ENCODE peak calls at places on chromosomes 7 and 10, in four cellular contexts. V, A, P and N are unnamed samples.

GRCh38 chr7:78020131-78020873 is 221.7 kb downstream of the PHTF2 start:
- DNase-seq in A (no peak), P (peak), V (peak), N (peak)

GRCh38 chr10:101575580-101576228 is 12.4 kb downstream of the POLL start:
- DNase-seq in P (no peak), V (no peak), A (no peak), N (no peak)

GRCh38 chr7:116284390-116284789 is 74.1 kb downstream of the TES start:
- DNase-seq in A (no peak), P (no peak), V (no peak), N (no peak)

GRCh38 chr7:123367508-123368122 is 166.8 kb downstream of the IQUB start:
- DNase-seq in P (peak), A (no peak), V (peak), N (no peak)

GRCh38 chr7:157279973-157280841 is 56.6 kb upstream of the DNAJB6 start:
- DNase-seq in A (no peak), P (no peak), V (no peak), N (no peak)

GRCh38 chr7:1455241-1455939 is 3.9 kb downstream of the MICALL2 start:
- DNase-seq in P (no peak), V (no peak), A (no peak), N (no peak)

GRCh38 chr7:141978351-141978750 is 4.8 kb upstream of the TAS2R38 start:
- DNase-seq in V (no peak), P (no peak), A (no peak), N (no peak)

GRCh38 chr7:55160539-55160938 is 141.7 kb downstream of the EGFR start:
- DNase-seq in V (no peak), A (no peak), P (no peak), N (no peak)

GRCh38 chr7:130363156-130363847 is 17.0 kb upstream of the CPA1 start:
- DNase-seq in V (no peak), A (no peak), P (no peak), N (no peak)

GRCh38 chr10:107546986-107547385 is 382.5 kb upstream of the SORCS1 start:
- DNase-seq in P (peak), V (no peak), A (no peak), N (no peak)

GRCh38 chr7:127619681-127620405 is 1.9 kb upstream of the PAX4 start:
- DNase-seq in P (no peak), A (no peak), V (no peak), N (no peak)

GRCh38 chr7:80210400-80210799 is 75.8 kb downstream of the GNAI1 start:
- DNase-seq in V (peak), A (no peak), P (no peak), N (no peak)

GRCh38 chr7:96723622-96724021 is 14.0 kb upstream of the SEM1 start:
- DNase-seq in A (no peak), P (peak), V (no peak), N (no peak)

GRCh38 chr7:74502216-74502891 is 48.6 kb downstream of the GTF2IRD1 start:
- DNase-seq in P (peak), A (no peak), V (peak), N (peak)

GRCh38 chr10:58573144-58573543 is 60.5 kb downstream of the BICC1 start:
- DNase-seq in P (no peak), A (no peak), V (no peak), N (no peak)

GRCh38 chr7:20786779-20787651 is at the start of gene SP8:
- DNase-seq in P (peak), V (peak), A (no peak), N (no peak)

GRCh38 chr10:6530211-6530840 is 49.8 kb downstream of the PRKCQ start:
- DNase-seq in P (no peak), V (no peak), A (peak), N (no peak)

GRCh38 chr7:40219917-40220316 is 85.1 kb downstream of the SUGCT start:
- DNase-seq in A (no peak), P (no peak), V (no peak), N (no peak)

GRCh38 chr10:61900829-61901783 is at the start of gene ARID5B:
- DNase-seq in P (peak), V (peak), A (peak), N (peak)

GRCh38 chr7:114008696-114009095 is 89.9 kb upstream of the PPP1R3A start:
- DNase-seq in P (peak), A (no peak), V (peak), N (no peak)

GRCh38 chr7:28155019-28155660 is 25.5 kb downstream of the JAZF1 start:
- DNase-seq in P (no peak), V (no peak), A (no peak), N (no peak)

GRCh38 chr10:17123062-17123661 is 6.4 kb downstream of the CUBN start:
- DNase-seq in P (no peak), A (no peak), V (no peak), N (no peak)

GRCh38 chr10:14658331-14659122 is 116.2 kb downstream of the FAM107B start:
- DNase-seq in A (no peak), V (no peak), P (no peak), N (no peak)

GRCh38 chr7:99121496-99122021 is 22.3 kb downstream of the SMURF1 start:
- DNase-seq in V (no peak), P (no peak), A (no peak), N (no peak)

GRCh38 chr7:116948934-116949333 is 4.4 kb upstream of the ST7 start:
- DNase-seq in V (peak), A (no peak), P (no peak), N (no peak)

GRCh38 chr7:90412458-90413184 is 9.4 kb downstream of the CLDN12 start:
- DNase-seq in V (no peak), P (no peak), A (no peak), N (no peak)

GRCh38 chr10:19816420-19817250 is at the start of gene PLXDC2:
- DNase-seq in V (no peak), P (no peak), A (no peak), N (no peak)

GRCh38 chr10:91036807-91037405 is 116.0 kb upstream of the ANKRD1 start:
- DNase-seq in P (no peak), A (no peak), V (no peak), N (peak)

GRCh38 chr10:44986670-44987069 is 8.1 kb upstream of the DEPP1 start:
- DNase-seq in A (no peak), P (no peak), V (no peak), N (no peak)

GRCh38 chr7:22697897-22698645 is 28.9 kb upstream of the IL6 start:
- DNase-seq in V (no peak), P (no peak), A (no peak), N (no peak)

GRCh38 chr10:126391162-126391880 is 3.0 kb upstream of the ADAM12 start:
- DNase-seq in V (no peak), A (no peak), P (peak), N (no peak)

GRCh38 chr7:6636741-6637543 is at the start of gene ZNF316:
- DNase-seq in A (peak), V (peak), P (peak), N (peak)

GRCh38 chr7:158779061-158779992 is 50.0 kb downstream of the ESYT2 start:
- DNase-seq in A (no peak), P (no peak), V (no peak), N (no peak)